ENCODE peak calls at places on chromosomes 5 and 9, in five cellular contexts. One of them, this sample, is unnamed.

GRCh38 chr9:9389904-9390303 is 1222.9 kb downstream of the PTPRD start:
- DNase-seq in H1: no peak
- DNase-seq in GM12878: no peak
- DNase-seq in K562: no peak
- DNase-seq in HCT116: no peak
- DNase-seq in this sample: no peak

GRCh38 chr5:172133359-172134029 is 54.5 kb downstream of the STK10 start:
- DNase-seq in H1: no peak
- DNase-seq in GM12878: no peak
- DNase-seq in K562: no peak
- DNase-seq in HCT116: no peak
- DNase-seq in this sample: no peak

GRCh38 chr9:116151966-116152381 is 1.6 kb upstream of the PAPPA start:
- DNase-seq in H1: no peak
- DNase-seq in GM12878: no peak
- DNase-seq in K562: no peak
- DNase-seq in HCT116: no peak
- DNase-seq in this sample: no peak

GRCh38 chr5:74040065-74040551 is 414.1 kb downstream of the ARHGEF28 start:
- DNase-seq in H1: no peak
- DNase-seq in GM12878: no peak
- DNase-seq in K562: no peak
- DNase-seq in HCT116: no peak
- DNase-seq in this sample: no peak

GRCh38 chr5:816176-816575 is 31.6 kb upstream of the ZDHHC11B start:
- DNase-seq in H1: no peak
- DNase-seq in GM12878: no peak
- DNase-seq in K562: no peak
- DNase-seq in HCT116: no peak
- DNase-seq in this sample: no peak

GRCh38 chr5:63961598-63962161 is 565 bp downstream of the HTR1A start:
- DNase-seq in H1: no peak
- DNase-seq in GM12878: no peak
- DNase-seq in K562: no peak
- DNase-seq in HCT116: no peak
- DNase-seq in this sample: no peak

GRCh38 chr9:98108540-98109031 is 10.4 kb downstream of the TRIM14 start:
- DNase-seq in H1: no peak
- DNase-seq in GM12878: peak; percentile 80
- DNase-seq in K562: no peak
- DNase-seq in HCT116: no peak
- DNase-seq in this sample: no peak

GRCh38 chr5:2353211-2353610 is 398.3 kb downstream of the IRX2 start:
- DNase-seq in H1: no peak
- DNase-seq in GM12878: no peak
- DNase-seq in K562: no peak
- DNase-seq in HCT116: no peak
- DNase-seq in this sample: no peak

GRCh38 chr9:114308361-114308950 is 14.4 kb upstream of the ORM1 start:
- DNase-seq in H1: no peak
- DNase-seq in GM12878: no peak
- DNase-seq in K562: no peak
- DNase-seq in HCT116: no peak
- DNase-seq in this sample: no peak

GRCh38 chr9:2610985-2611384 is 10.6 kb upstream of the VLDLR start:
- DNase-seq in H1: no peak
- DNase-seq in GM12878: no peak
- DNase-seq in K562: no peak
- DNase-seq in HCT116: no peak
- DNase-seq in this sample: no peak

GRCh38 chr9:124350485-124351263 is 64.6 kb downstream of the PSMB7 start:
- DNase-seq in H1: no peak
- DNase-seq in GM12878: no peak
- DNase-seq in K562: no peak
- DNase-seq in HCT116: no peak
- DNase-seq in this sample: peak; percentile 31

GRCh38 chr5:91499943-91500531 is 116.9 kb upstream of the ARRDC3 start:
- DNase-seq in H1: no peak
- DNase-seq in GM12878: no peak
- DNase-seq in K562: peak; percentile 50
- DNase-seq in HCT116: peak; percentile 42
- DNase-seq in this sample: peak; percentile 30

GRCh38 chr5:156261275-156261939 is 65.6 kb upstream of the SGCD start:
- DNase-seq in H1: no peak
- DNase-seq in GM12878: no peak
- DNase-seq in K562: no peak
- DNase-seq in HCT116: no peak
- DNase-seq in this sample: no peak

GRCh38 chr5:79844571-79844970 is 146.5 kb downstream of the MTX3 start:
- DNase-seq in H1: no peak
- DNase-seq in GM12878: no peak
- DNase-seq in K562: no peak
- DNase-seq in HCT116: no peak
- DNase-seq in this sample: no peak

GRCh38 chr5:149216515-149216914 is 55.1 kb upstream of the AFAP1L1 start:
- DNase-seq in H1: no peak
- DNase-seq in GM12878: no peak
- DNase-seq in K562: no peak
- DNase-seq in HCT116: no peak
- DNase-seq in this sample: no peak

GRCh38 chr5:6832994-6833393 is 119.8 kb downstream of the TENT4A start:
- DNase-seq in H1: no peak
- DNase-seq in GM12878: no peak
- DNase-seq in K562: no peak
- DNase-seq in HCT116: no peak
- DNase-seq in this sample: no peak

GRCh38 chr9:122340161-122340560 is 30.7 kb upstream of the PTGS1 start:
- DNase-seq in H1: no peak
- DNase-seq in GM12878: no peak
- DNase-seq in K562: no peak
- DNase-seq in HCT116: no peak
- DNase-seq in this sample: no peak

GRCh38 chr9:122339579-122339978 is 31.2 kb upstream of the PTGS1 start:
- DNase-seq in H1: no peak
- DNase-seq in GM12878: no peak
- DNase-seq in K562: no peak
- DNase-seq in HCT116: no peak
- DNase-seq in this sample: no peak

GRCh38 chr9:122338989-122339388 is 31.8 kb upstream of the PTGS1 start:
- DNase-seq in H1: no peak
- DNase-seq in GM12878: no peak
- DNase-seq in K562: no peak
- DNase-seq in HCT116: no peak
- DNase-seq in this sample: no peak

GRCh38 chr9:122338536-122338935 is 32.3 kb upstream of the PTGS1 start:
- DNase-seq in H1: no peak
- DNase-seq in GM12878: no peak
- DNase-seq in K562: no peak
- DNase-seq in HCT116: no peak
- DNase-seq in this sample: no peak

GRCh38 chr9:122342323-122343050 is 28.3 kb upstream of the PTGS1 start:
- DNase-seq in H1: no peak
- DNase-seq in GM12878: no peak
- DNase-seq in K562: no peak
- DNase-seq in HCT116: no peak
- DNase-seq in this sample: no peak
- TF ChIP-seq CEBPB in H1: no peak
- TF ChIP-seq CEBPB in GM12878: no peak
- TF ChIP-seq CEBPB in K562: no peak
- TF ChIP-seq CEBPB in HCT116: no peak
- TF ChIP-seq CEBPB in this sample: no peak

DNA sequence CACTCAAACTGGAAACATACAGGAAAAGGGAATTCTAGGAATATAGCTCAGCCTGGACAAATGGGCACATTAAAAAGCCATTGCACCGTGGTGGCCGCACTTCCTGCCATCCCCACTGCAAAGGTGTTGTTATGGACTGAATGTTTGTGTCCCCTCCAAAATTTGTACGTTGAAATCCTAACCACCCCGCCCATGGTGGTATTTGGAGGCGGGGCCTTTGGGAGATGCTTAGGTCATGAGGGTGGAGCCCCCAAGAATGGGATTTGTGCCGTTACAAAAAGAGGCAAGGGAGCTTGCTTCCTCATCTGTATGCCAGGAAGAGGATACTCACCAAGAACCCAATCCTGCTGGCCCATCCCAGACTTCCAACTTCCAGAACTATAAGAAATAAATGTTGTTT is 1.1 kb upstream of the CMBL start:
- DNase-seq in H1: no peak
- DNase-seq in GM12878: no peak
- DNase-seq in K562: peak; percentile 66
- DNase-seq in HCT116: no peak
- DNase-seq in this sample: no peak
- TF ChIP-seq SIN3A in H1: no peak
- TF ChIP-seq SIN3A in GM12878: no peak
- TF ChIP-seq SIN3A in K562: no peak
- TF ChIP-seq SIN3A in HCT116: no peak
- TF ChIP-seq SIN3A in this sample: no peak

DNA sequence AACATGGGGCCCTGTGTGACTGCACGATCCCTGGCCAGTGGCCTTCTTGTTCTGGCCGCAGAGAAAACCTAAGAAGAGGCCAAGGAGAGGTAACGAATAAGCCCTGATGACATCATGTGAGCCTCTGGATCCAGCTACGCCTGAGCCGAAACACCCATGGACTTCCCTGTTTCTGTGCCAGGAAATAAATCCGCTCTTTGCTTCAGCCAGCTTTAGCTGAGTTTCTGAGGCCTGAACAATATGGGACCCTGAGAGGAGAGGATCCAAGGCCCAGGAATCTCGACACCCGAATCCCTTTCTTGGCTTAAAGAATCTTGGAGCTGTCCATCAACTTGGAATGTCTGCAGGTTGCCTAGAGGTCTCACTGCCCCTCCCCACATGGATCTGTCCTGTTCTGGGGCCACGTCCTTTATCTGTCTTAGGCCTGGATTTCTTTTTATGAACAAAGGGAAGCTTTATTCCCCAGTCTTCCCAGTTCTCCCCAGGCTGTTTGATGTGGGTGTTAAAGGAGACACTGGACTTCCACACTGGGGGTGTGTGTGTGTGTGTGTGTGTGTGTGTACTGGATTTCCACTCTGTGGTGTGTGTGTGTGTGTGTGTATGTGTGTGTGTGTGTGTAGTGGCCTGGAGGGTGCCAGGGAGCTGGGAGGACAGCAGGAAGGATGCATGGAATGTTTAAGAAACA is 13.7 kb downstream of the IER5L start:
- DNase-seq in H1: no peak
- DNase-seq in GM12878: no peak
- DNase-seq in K562: no peak
- DNase-seq in HCT116: no peak
- DNase-seq in this sample: peak; percentile 72
- TF ChIP-seq CEBPB in H1: no peak
- TF ChIP-seq CEBPB in GM12878: no peak
- TF ChIP-seq CEBPB in K562: no peak
- TF ChIP-seq CEBPB in HCT116: no peak
- TF ChIP-seq CEBPB in this sample: no peak

GRCh38 chr5:77852514-77853352 is 76.6 kb upstream of the TBCA start:
- DNase-seq in H1: peak; percentile 49
- DNase-seq in GM12878: peak; percentile 80
- DNase-seq in K562: no peak
- DNase-seq in HCT116: no peak
- DNase-seq in this sample: no peak
- TF ChIP-seq SIN3A in H1: no peak
- TF ChIP-seq SIN3A in GM12878: peak; percentile 42
- TF ChIP-seq SIN3A in K562: no peak
- TF ChIP-seq SIN3A in HCT116: no peak
- TF ChIP-seq SIN3A in this sample: no peak

GRCh38 chr5:178535299-178536175 is 54.7 kb downstream of the COL23A1 start:
- DNase-seq in H1: no peak
- DNase-seq in GM12878: no peak
- DNase-seq in K562: peak; percentile 25
- DNase-seq in HCT116: no peak
- DNase-seq in this sample: no peak
- TF ChIP-seq CEBPB in H1: no peak
- TF ChIP-seq CEBPB in GM12878: no peak
- TF ChIP-seq CEBPB in K562: no peak
- TF ChIP-seq CEBPB in HCT116: no peak
- TF ChIP-seq CEBPB in this sample: no peak

DNA sequence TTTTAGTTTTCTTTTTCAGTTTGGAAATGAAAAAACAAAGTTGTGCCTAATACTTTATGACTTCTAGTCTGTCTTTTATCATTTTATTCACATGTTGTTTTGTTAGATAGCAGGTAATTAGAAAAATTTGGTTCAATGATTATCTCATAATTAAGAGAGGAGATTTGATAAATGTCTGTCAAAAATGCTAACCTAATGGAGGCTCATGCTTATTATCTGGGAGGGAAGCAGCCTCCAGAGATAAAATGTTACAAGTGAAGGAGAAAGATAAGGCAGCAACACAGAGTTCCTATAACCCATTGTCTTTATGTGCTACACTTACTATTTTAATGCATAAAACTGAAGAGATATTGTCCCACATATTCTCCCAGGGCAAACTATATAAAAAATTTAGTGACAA is 53.5 kb downstream of the SLC27A6 start:
- DNase-seq in H1: no peak
- DNase-seq in GM12878: no peak
- DNase-seq in K562: peak; percentile 7
- DNase-seq in HCT116: no peak
- DNase-seq in this sample: no peak
- TF ChIP-seq SIN3A in H1: no peak
- TF ChIP-seq SIN3A in GM12878: no peak
- TF ChIP-seq SIN3A in K562: no peak
- TF ChIP-seq SIN3A in HCT116: no peak
- TF ChIP-seq SIN3A in this sample: no peak

This sample was measured in HepG2.